ENCODE peak calls at places on chromosomes 4 and X, in ten cellular contexts. U, N, O, T, M, D, X, K, Z and C are unnamed samples.

GRCh38 chr4:138013625-138014024 is 228.5 kb downstream of the SLC7A11 start:
- DNase-seq in M (no peak), T (no peak), Z (no peak), K (no peak), U (no peak), D (no peak), N (no peak), O (no peak), X (no peak), C (no peak)

GRCh38 chr4:163415668-163416067 is 57.9 kb downstream of the TKTL2 start:
- DNase-seq in Z (no peak), D (no peak), U (no peak), T (no peak), N (no peak), M (no peak), X (no peak), K (no peak), O (no peak), C (no peak)

GRCh38 chr4:109798866-109799265 is 2.9 kb downstream of the CFI start:
- DNase-seq in U (no peak), D (no peak), M (no peak), T (no peak), X (no peak), Z (no peak), N (no peak), K (no peak), O (no peak), C (no peak)

GRCh38 chrX:40281341-40282005 is 183.7 kb upstream of the BCOR start:
- DNase-seq in T (no peak), O (no peak), D (no peak), M (peak; percentile 12), U (no peak), X (peak; percentile 15), N (no peak), Z (no peak), K (no peak), C (no peak)

GRCh38 chr4:26354491-26354890 is 33.7 kb downstream of the RBPJ start:
- DNase-seq in D (no peak), X (no peak), T (no peak), O (no peak), M (no peak), N (no peak), U (no peak), K (no peak), Z (no peak), C (no peak)

GRCh38 chrX:8913665-8914409 is 112.7 kb upstream of the FAM9A start:
- DNase-seq in D (no peak), X (no peak), T (peak; percentile 47), Z (no peak), M (no peak), O (no peak), K (no peak), U (peak; percentile 10), N (no peak), C (no peak)

GRCh38 chr4:158229768-158230167 is 19.5 kb downstream of the TMEM144 start:
- DNase-seq in U (no peak), K (no peak), O (no peak), X (no peak), N (no peak), T (no peak), M (no peak), D (no peak), Z (no peak), C (no peak)

GRCh38 chr4:165328708-165329107 is 1.2 kb downstream of the MSMO1 start:
- DNase-seq in O (no peak), U (no peak), X (no peak), D (no peak), Z (peak; percentile 55), N (no peak), K (no peak), M (no peak), T (no peak), C (no peak)

DNA sequence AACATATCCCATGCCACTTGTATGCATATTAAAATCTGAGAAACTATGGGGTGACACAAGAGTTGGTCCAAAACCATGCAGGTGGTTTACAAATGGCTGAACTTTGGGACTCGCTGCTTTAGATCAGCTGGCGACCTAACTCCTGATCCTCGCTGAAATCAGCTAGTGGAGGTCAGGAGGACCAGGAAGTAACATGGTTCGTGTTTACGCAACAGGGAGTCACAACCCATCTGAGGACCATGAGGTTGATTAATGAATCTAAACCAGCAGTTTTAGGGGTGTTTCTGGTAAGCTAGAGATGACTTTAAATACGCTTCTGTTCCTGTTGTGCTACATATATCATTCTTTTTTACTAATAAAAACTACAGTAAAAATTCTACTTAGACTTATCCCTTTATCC is 12.9 kb downstream of the TSPAN5 start:
- DNase-seq in O (no peak), X (no peak), M (no peak), U (no peak), Z (no peak), K (no peak), T (no peak), D (no peak), N (no peak), C (no peak)
- H3K4me1 ChIP-seq in O (no peaks in the 10 kb centered on the region), X (peaks cover 13% of the 10 kb centered on the region), M (peaks cover 27% of the 10 kb centered on the region), U (no peaks in the 10 kb centered on the region), Z (no peaks in the 10 kb centered on the region), K (peaks cover 4% of the 10 kb centered on the region), T (peaks cover 17% of the 10 kb centered on the region), D (no peaks in the 10 kb centered on the region), N (peaks cover 30% of the 10 kb centered on the region), C (peaks cover 13% of the 10 kb centered on the region)

GRCh38 chr4:48071171-48071570 is 54.6 kb downstream of the NIPAL1 start:
- DNase-seq in X (no peak), O (no peak), N (peak; percentile 53), T (no peak), Z (no peak), K (no peak), U (no peak), D (no peak), M (no peak), C (no peak)
- H3K27ac ChIP-seq in X (no peak overlapping the region), O (no peak overlapping the region), N (no peak overlapping the region), T (no peak overlapping the region), Z (no peak overlapping the region), K (no peak overlapping the region), U (no peak overlapping the region), D (no peak overlapping the region), M (no peak overlapping the region), C (no peak overlapping the region)

GRCh38 chr4:47213539-47213938 is 182.2 kb downstream of the GABRB1 start:
- DNase-seq in D (no peak), M (no peak), X (no peak), K (no peak), Z (no peak), U (no peak), O (no peak), N (no peak), T (peak; percentile 7), C (no peak)

GRCh38 chr4:47209833-47210232 is 178.5 kb downstream of the GABRB1 start:
- DNase-seq in K (no peak), Z (no peak), D (no peak), X (no peak), N (no peak), U (no peak), T (peak; percentile 90), O (no peak), M (no peak), C (no peak)

GRCh38 chr4:47213106-47213505 is 181.7 kb downstream of the GABRB1 start:
- DNase-seq in D (no peak), N (no peak), U (no peak), O (no peak), X (no peak), K (no peak), Z (no peak), T (peak; percentile 14), M (no peak), C (no peak)

GRCh38 chr4:47213971-47214370 is 182.6 kb downstream of the GABRB1 start:
- DNase-seq in K (no peak), O (no peak), M (no peak), T (peak; percentile 96), N (peak; percentile 45), X (no peak), D (no peak), U (no peak), Z (no peak), C (no peak)

DNA sequence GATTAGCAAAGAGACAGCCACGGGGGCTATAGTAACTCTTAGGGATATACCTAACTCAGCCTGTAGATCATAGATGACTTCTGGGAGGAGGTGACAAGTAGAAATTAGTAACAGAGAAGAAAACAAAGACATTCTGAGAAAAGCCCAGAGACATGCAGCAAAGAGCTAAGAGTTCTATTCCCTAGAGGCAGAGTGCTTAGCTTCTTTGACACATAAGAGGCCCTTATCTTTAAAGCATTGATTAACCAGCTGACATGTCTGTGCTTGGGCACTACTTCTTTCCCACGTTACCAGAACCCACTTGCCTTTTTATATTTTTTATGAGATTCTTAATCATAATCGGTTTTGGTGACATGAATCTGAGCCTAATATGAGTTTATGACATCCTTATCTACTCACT is 179.5 kb downstream of the GABRB1 start:
- DNase-seq in U (no peak), O (no peak), T (no peak), Z (no peak), D (no peak), X (no peak), N (no peak), M (no peak), K (no peak), C (no peak)
- H3K4me3 ChIP-seq in U (no peak overlapping the region), O (no peak overlapping the region), T (no peak overlapping the region), Z (no peak overlapping the region), D (no peak overlapping the region), X (no peak overlapping the region), N (no peak overlapping the region), M (no peak overlapping the region), K (no peak overlapping the region), C (no peak overlapping the region)

GRCh38 chr4:121091941-121092340 is 19.6 kb upstream of the NDNF start:
- DNase-seq in D (no peak), N (no peak), Z (no peak), X (no peak), T (no peak), M (no peak), K (no peak), U (no peak), O (no peak), C (no peak)

GRCh38 chr4:121096629-121097028 is 24.3 kb upstream of the NDNF start:
- DNase-seq in M (no peak), D (peak; percentile 6), Z (no peak), U (no peak), K (no peak), O (no peak), X (no peak), N (no peak), T (peak; percentile 52), C (peak; percentile 30)

GRCh38 chr4:121100093-121100775 is 27.9 kb upstream of the NDNF start:
- DNase-seq in O (no peak), T (no peak), M (no peak), Z (no peak), K (no peak), U (no peak), D (no peak), N (no peak), X (no peak), C (no peak)

GRCh38 chr4:121094297-121094966 is 22.1 kb upstream of the NDNF start:
- DNase-seq in M (no peak), D (no peak), U (no peak), Z (no peak), T (no peak), X (no peak), N (no peak), K (no peak), O (no peak), C (no peak)

DNA sequence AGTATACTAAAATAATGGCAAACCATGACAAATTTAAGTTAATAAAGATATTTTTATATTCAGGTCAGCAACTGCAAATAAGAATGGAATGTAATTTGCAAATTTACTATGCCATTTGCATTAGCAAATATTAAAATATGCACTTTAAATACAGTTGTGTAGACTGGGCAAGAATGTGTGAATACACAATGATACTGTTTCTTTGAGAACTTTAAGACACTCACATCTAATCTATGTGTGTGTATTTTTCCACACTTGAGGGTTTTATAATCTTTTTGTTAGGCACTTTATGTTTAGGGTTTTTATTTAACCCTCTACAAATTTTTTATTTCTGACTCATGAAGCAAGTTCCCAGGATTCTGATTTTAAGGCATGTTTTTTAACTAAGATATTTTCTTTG is 23.8 kb upstream of the NDNF start:
- DNase-seq in O (no peak), N (no peak), T (no peak), Z (no peak), K (no peak), U (no peak), D (no peak), M (no peak), X (no peak), C (no peak)
- H3K4me1 ChIP-seq in O (no peaks in the 10 kb centered on the region), N (no peaks in the 10 kb centered on the region), T (no peaks in the 10 kb centered on the region), Z (no peaks in the 10 kb centered on the region), K (no peaks in the 10 kb centered on the region), U (no peaks in the 10 kb centered on the region), D (no peaks in the 10 kb centered on the region), M (no peaks in the 10 kb centered on the region), X (no peaks in the 10 kb centered on the region), C (no peaks in the 10 kb centered on the region)